ENCODE peak calls at places on chromosomes 16 and 17, in seven cellular contexts. L is AG20443; G is RPMI7951; J is HEK293T; O is H7; Q is kidney epithelial cell; N is NK-92 treated with Interleukin-12 subunit alpha and Interleukin-12 subunit beta, amount 100 ng/mL, for 24 hours. T is an unnamed sample.

GRCh38 chr17:75131278-75132017 is at the start of gene NT5C:
- DNase-seq in L (peak), G (peak), J (peak), O (peak), Q (no peak), N (peak), T (no peak)

GRCh38 chr17:29948460-29949185 is 7.2 kb downstream of the EFCAB5 start:
- DNase-seq in L (no peak), G (no peak), J (no peak), O (no peak), Q (no peak), N (no peak), T (no peak)

GRCh38 chr17:7982666-7983065 is 19.7 kb upstream of the GUCY2D start:
- DNase-seq in L (peak), G (peak), J (no peak), O (no peak), Q (no peak), N (no peak), T (no peak)

GRCh38 chr16:58076514-58076913 is 51.0 kb downstream of the MMP15 start:
- DNase-seq in L (no peak), G (no peak), J (no peak), O (no peak), Q (no peak), N (no peak), T (no peak)

GRCh38 chr17:82009413-82009812 is 13.3 kb downstream of the CENPX start:
- DNase-seq in L (no peak), G (no peak), J (no peak), O (no peak), Q (no peak), N (no peak), T (no peak)

GRCh38 chr16:11212819-11213196 is 43.2 kb downstream of the SOCS1 start:
- DNase-seq in L (no peak), G (peak), J (no peak), O (no peak), Q (no peak), N (no peak), T (no peak)

GRCh38 chr16:87675111-87675510 is 72.8 kb downstream of the JPH3 start:
- DNase-seq in L (no peak), G (no peak), J (no peak), O (peak), Q (no peak), N (no peak), T (no peak)

GRCh38 chr16:66568355-66568754 is 2.1 kb downstream of the CMTM1 start:
- DNase-seq in L (no peak), G (no peak), J (no peak), O (no peak), Q (no peak), N (no peak), T (no peak)

GRCh38 chr16:80056334-80056733 is 455.8 kb upstream of the MAF start:
- DNase-seq in L (peak), G (no peak), J (no peak), O (no peak), Q (no peak), N (no peak), T (peak)

GRCh38 chr16:30896203-30896889 is at the start of gene CTF1:
- DNase-seq in L (peak), G (peak), J (peak), O (peak), Q (no peak), N (no peak), T (peak)

GRCh38 chr17:17227608-17228520 is 9.1 kb downstream of the FLCN start:
- DNase-seq in L (no peak), G (no peak), J (no peak), O (peak), Q (no peak), N (no peak), T (no peak)

GRCh38 chr17:77211681-77212080 is 70.9 kb downstream of the SEC14L1 start:
- DNase-seq in L (no peak), G (no peak), J (no peak), O (no peak), Q (no peak), N (no peak), T (no peak)

GRCh38 chr17:81097134-81097942 is 62.4 kb downstream of the BAIAP2 start:
- DNase-seq in L (peak), G (peak), J (peak), O (peak), Q (no peak), N (no peak), T (peak)

GRCh38 chr16:57606847-57607501 is 21.5 kb upstream of the ADGRG1 start:
- DNase-seq in L (no peak), G (no peak), J (no peak), O (no peak), Q (no peak), N (no peak), T (no peak)

GRCh38 chr16:12675852-12676251 is 127.8 kb downstream of the CPPED1 start:
- DNase-seq in L (peak), G (peak), J (no peak), O (no peak), Q (peak), N (no peak), T (no peak)

GRCh38 chr17:75271233-75271954 is 363 bp upstream of the MIF4GD start:
- DNase-seq in L (peak), G (peak), J (peak), O (peak), Q (no peak), N (peak), T (no peak)

GRCh38 chr17:27811961-27812360 is 11.6 kb upstream of the NOS2 start:
- DNase-seq in L (no peak), G (no peak), J (no peak), O (no peak), Q (no peak), N (no peak), T (no peak)

GRCh38 chr17:75151893-75152292 is 2.4 kb downstream of the JPT1 start:
- DNase-seq in L (no peak), G (no peak), J (no peak), O (no peak), Q (no peak), N (no peak), T (no peak)

GRCh38 chr17:70613681-70614080 is 444.3 kb downstream of the KCNJ2 start:
- DNase-seq in L (no peak), G (no peak), J (no peak), O (no peak), Q (no peak), N (no peak), T (no peak)

GRCh38 chr17:19664136-19664820 is 15.7 kb downstream of the ALDH3A2 start:
- DNase-seq in L (no peak), G (no peak), J (no peak), O (no peak), Q (no peak), N (no peak), T (no peak)

GRCh38 chr17:47694818-47695663 is 1.1 kb downstream of the TBKBP1 start:
- DNase-seq in L (peak), G (no peak), J (no peak), O (peak), Q (no peak), N (no peak), T (no peak)

GRCh38 chr16:29850998-29851397 is 12.0 kb downstream of the CDIPT start:
- DNase-seq in L (no peak), G (no peak), J (no peak), O (no peak), Q (no peak), N (no peak), T (no peak)

GRCh38 chr17:7294614-7295153 is at the start of gene YBX2:
- DNase-seq in L (peak), G (peak), J (no peak), O (peak), Q (no peak), N (no peak), T (no peak)

GRCh38 chr17:77880702-77881450 is 77.6 kb upstream of the TNRC6C start:
- DNase-seq in L (no peak), G (no peak), J (no peak), O (peak), Q (no peak), N (peak), T (no peak)

GRCh38 chr16:56776562-56776961 is 46.6 kb downstream of the NUP93 start:
- DNase-seq in L (peak), G (no peak), J (no peak), O (no peak), Q (no peak), N (no peak), T (peak)

GRCh38 chr17:73776978-73777567 is 132.8 kb upstream of the SDK2 start:
- DNase-seq in L (no peak), G (no peak), J (no peak), O (no peak), Q (no peak), N (no peak), T (no peak)

GRCh38 chr17:9074106-9074505 is 52.8 kb downstream of the NTN1 start:
- DNase-seq in L (peak), G (peak), J (no peak), O (no peak), Q (no peak), N (no peak), T (no peak)

GRCh38 chr17:48054238-48055185 is 6.4 kb downstream of the NFE2L1 start:
- DNase-seq in L (peak), G (no peak), J (no peak), O (peak), Q (peak), N (no peak), T (peak)

GRCh38 chr16:84720180-84720579 is 20.4 kb downstream of the USP10 start:
- DNase-seq in L (peak), G (no peak), J (no peak), O (no peak), Q (no peak), N (no peak), T (no peak)

GRCh38 chr16:66008136-66008535 is 358.4 kb upstream of the CDH5 start:
- DNase-seq in L (peak), G (no peak), J (no peak), O (no peak), Q (no peak), N (no peak), T (no peak)

GRCh38 chr16:59116744-59117143 is 382.6 kb upstream of the GOT2 start:
- DNase-seq in L (no peak), G (no peak), J (no peak), O (no peak), Q (no peak), N (no peak), T (no peak)

GRCh38 chr17:14581181-14581830 is 280.4 kb downstream of the HS3ST3B1 start:
- DNase-seq in L (no peak), G (no peak), J (no peak), O (no peak), Q (no peak), N (no peak), T (no peak)

GRCh38 chr17:34499576-34499975 is 79.8 kb upstream of the TMEM132E start:
- DNase-seq in L (no peak), G (peak), J (peak), O (peak), Q (peak), N (no peak), T (peak)

GRCh38 chr16:53415504-53415903 is 18.8 kb upstream of the RBL2 start:
- DNase-seq in L (no peak), G (no peak), J (no peak), O (peak), Q (no peak), N (no peak), T (no peak)

GRCh38 chr17:51820252-51820651 is 338.3 kb downstream of the CA10 start:
- DNase-seq in L (no peak), G (no peak), J (no peak), O (no peak), Q (no peak), N (no peak), T (no peak)

GRCh38 chr16:31331141-31331764 is 23.7 kb upstream of the ITGAX start:
- DNase-seq in L (no peak), G (no peak), J (peak), O (peak), Q (no peak), N (no peak), T (no peak)

GRCh38 chr16:16861546-16861945 is 482.6 kb downstream of the NPIPA7 start:
- DNase-seq in L (peak), G (peak), J (peak), O (peak), Q (no peak), N (peak), T (no peak)

GRCh38 chr17:17947309-17947708 is 24.9 kb downstream of the TOM1L2 start:
- DNase-seq in L (no peak), G (no peak), J (no peak), O (no peak), Q (no peak), N (no peak), T (no peak)

GRCh38 chr17:12415031-12415430 is 250.7 kb upstream of the MYOCD start:
- DNase-seq in L (peak), G (no peak), J (no peak), O (peak), Q (no peak), N (no peak), T (no peak)

GRCh38 chr17:37179893-37180292 is 195.9 kb upstream of the C17orf78 start:
- DNase-seq in L (no peak), G (peak), J (no peak), O (no peak), Q (peak), N (no peak), T (peak)